ENCODE peak calls at places on chromosomes 2 and 18, in six cellular contexts. V is astrocyte, F is PC-9, Y is IMR-90, B is psoas muscle, S is adrenal gland. E is an unnamed sample. For H3K4me1, the result is how much of the 10 kb centered on the place peaks cover.

GRCh38 chr18:59123588-59124369 is 15.9 kb upstream of the SEC11C start:
- DNase-seq in V (peak), F (no peak), Y (peak), B (no peak), S (no peak), E (no peak)

GRCh38 chr2:149365826-149366583 is 35.6 kb downstream of the LYPD6 start:
- DNase-seq in V (peak), F (peak), Y (peak), B (no peak), S (no peak), E (no peak)

GRCh38 chr2:47891369-47892337 is 14.6 kb downstream of the FBXO11 start:
- DNase-seq in V (peak), F (no peak), Y (peak), B (no peak), S (no peak), E (no peak)

GRCh38 chr2:241378816-241379215 is 22.7 kb downstream of the FARP2 start:
- DNase-seq in V (peak), F (no peak), Y (peak), B (no peak), S (no peak), E (no peak)

GRCh38 chr18:10290244-10291240 is 163.9 kb upstream of the APCDD1 start:
- DNase-seq in V (no peak), F (no peak), Y (peak), B (no peak), S (no peak), E (no peak)

GRCh38 chr2:218002103-218002502 is 692 bp downstream of the TNS1 start:
- DNase-seq in V (no peak), F (no peak), Y (no peak), B (no peak), S (no peak), E (no peak)

GRCh38 chr2:208033701-208034502 is 8.6 kb upstream of the PLEKHM3 start:
- DNase-seq in V (peak), F (peak), Y (peak), B (no peak), S (peak), E (peak)

GRCh38 chr18:48725596-48725995 is 186.8 kb downstream of the CTIF start:
- DNase-seq in V (no peak), F (no peak), Y (no peak), B (no peak), S (no peak), E (no peak)

GRCh38 chr2:241508240-241508509 is 209 bp downstream of the STK25 start:
- DNase-seq in V (no peak), F (no peak), Y (no peak), B (no peak), S (no peak), E (no peak)

GRCh38 chr2:71333619-71334018 is 2.0 kb downstream of the ZNF638 start:
- DNase-seq in V (peak), F (no peak), Y (no peak), B (no peak), S (no peak), E (no peak)

GRCh38 chr2:25331686-25332365 is 9.9 kb downstream of the DNMT3A start:
- DNase-seq in V (no peak), F (no peak), Y (peak), B (peak), S (no peak), E (no peak)

GRCh38 chr2:113284481-113284880 is 5.8 kb upstream of the PAX8 start:
- DNase-seq in V (peak), F (no peak), Y (peak), B (no peak), S (no peak), E (no peak)

GRCh38 chr2:3738454-3738853 is 35.1 kb downstream of the DCDC2C start:
- DNase-seq in V (no peak), F (no peak), Y (peak), B (no peak), S (no peak), E (peak)

GRCh38 chr2:20432714-20433113 is 14.2 kb upstream of the RHOB start:
- DNase-seq in V (no peak), F (no peak), Y (no peak), B (no peak), S (no peak), E (no peak)

GRCh38 chr2:204274991-204275390 is 270.3 kb upstream of the PARD3B start:
- DNase-seq in V (no peak), F (no peak), Y (no peak), B (no peak), S (no peak), E (no peak)

GRCh38 chr2:118851650-118852049 is 4.2 kb upstream of the EN1 start:
- DNase-seq in V (no peak), F (no peak), Y (no peak), B (no peak), S (no peak), E (no peak)

GRCh38 chr18:12782521-12782920 is 79.7 kb downstream of the PSMG2 start:
- DNase-seq in V (no peak), F (no peak), Y (no peak), B (no peak), S (no peak), E (no peak)

GRCh38 chr2:18219676-18220075 is 340.8 kb downstream of the RDH14 start:
- DNase-seq in V (no peak), F (no peak), Y (peak), B (no peak), S (no peak), E (no peak)

GRCh38 chr2:211027976-211028375 is 471.6 kb downstream of the CPS1 start:
- DNase-seq in V (no peak), F (no peak), Y (no peak), B (no peak), S (no peak), E (no peak)

GRCh38 chr2:11496311-11496710 is 30.4 kb upstream of the E2F6 start:
- DNase-seq in V (no peak), F (no peak), Y (no peak), B (no peak), S (no peak), E (no peak)

GRCh38 chr2:44371445-44371844 is 9.7 kb downstream of the CAMKMT start:
- DNase-seq in V (no peak), F (no peak), Y (no peak), B (no peak), S (no peak), E (no peak)

GRCh38 chr18:58058720-58059119 is 14.7 kb downstream of the NEDD4L start:
- DNase-seq in V (peak), F (no peak), Y (peak), B (no peak), S (no peak), E (no peak)

GRCh38 chr2:174892546-174892945 is 112.6 kb downstream of the CHN1 start:
- DNase-seq in V (no peak), F (no peak), Y (no peak), B (no peak), S (no peak), E (no peak)

GRCh38 chr2:237011196-237011595 is 74.5 kb upstream of the COPS8 start:
- DNase-seq in V (peak), F (no peak), Y (peak), B (no peak), S (no peak), E (no peak)

GRCh38 chr2:186303091-186303490 is 183.0 kb upstream of the ZC3H15 start:
- DNase-seq in V (no peak), F (no peak), Y (no peak), B (no peak), S (no peak), E (no peak)

GRCh38 chr18:27226556-27227075 is 41.5 kb upstream of the CHST9 start:
- DNase-seq in V (no peak), F (no peak), Y (no peak), B (no peak), S (no peak), E (no peak)

GRCh38 chr18:6004683-6005082 is 109.4 kb upstream of the TMEM200C start:
- DNase-seq in V (no peak), F (no peak), Y (no peak), B (no peak), S (no peak), E (no peak)

GRCh38 chr18:62741118-62741566 is 25.8 kb downstream of the PHLPP1 start:
- DNase-seq in V (peak), F (peak), Y (peak), B (no peak), S (peak), E (peak)

GRCh38 chr18:79405019-79405780 is 9.5 kb downstream of the NFATC1 start:
- DNase-seq in V (no peak), F (no peak), Y (no peak), B (peak), S (no peak), E (no peak)

GRCh38 chr18:36735130-36735529 is 93.7 kb downstream of the TPGS2 start:
- DNase-seq in V (no peak), F (no peak), Y (no peak), B (no peak), S (no peak), E (no peak)

GRCh38 chr18:33596178-33596854 is 18.3 kb downstream of the ASXL3 start:
- DNase-seq in V (peak), F (no peak), Y (peak), B (no peak), S (no peak), E (no peak)

GRCh38 chr18:76354348-76354747 is 140.7 kb downstream of the ZNF516 start:
- DNase-seq in V (peak), F (no peak), Y (peak), B (no peak), S (no peak), E (no peak)

GRCh38 chr2:10026940-10027569 is 16.3 kb upstream of the KLF11 start:
- DNase-seq in V (no peak), F (no peak), Y (no peak), B (no peak), S (no peak), E (no peak)

GRCh38 chr2:156464106-156464505 is 27.9 kb downstream of the GPD2 start:
- DNase-seq in V (no peak), F (no peak), Y (peak), B (no peak), S (no peak), E (no peak)

GRCh38 chr2:26396734-26397298 is 4.9 kb upstream of the DRC1 start:
- DNase-seq in V (no peak), F (no peak), Y (no peak), B (no peak), S (no peak), E (no peak)

GRCh38 chr2:60840880-60841279 is 40.5 kb upstream of the REL start:
- DNase-seq in V (no peak), F (no peak), Y (no peak), B (no peak), S (no peak), E (no peak)
- H3K4me3 ChIP-seq in V (no peak), F (no peak), Y (no peak), B (no peak), S (no peak), E (no peak)

GRCh38 chr2:128277961-128278681 is 40.5 kb downstream of the HS6ST1 start:
- DNase-seq in V (no peak), F (no peak), Y (no peak), B (peak), S (peak), E (no peak)
- H3K4me1 ChIP-seq in V (under half), F (under half), Y (under half), B (under half), S (half or more), E (under half)

GRCh38 chr2:167749016-167749415 is 498.4 kb downstream of the STK39 start:
- DNase-seq in V (peak), F (no peak), Y (no peak), B (peak), S (no peak), E (no peak)
- TF ChIP-seq CTCF in V (no peak), F (no peak), Y (no peak), B (no peak), S (no peak), E (no peak)

GRCh38 chr18:32349728-32350395 is 120.8 kb downstream of the GAREM1 start:
- DNase-seq in V (peak), F (peak), Y (peak), B (no peak), S (peak), E (no peak)
- H3K4me3 ChIP-seq in V (peak), F (peak), Y (peak), B (peak), S (no peak), E (no peak)

DNA sequence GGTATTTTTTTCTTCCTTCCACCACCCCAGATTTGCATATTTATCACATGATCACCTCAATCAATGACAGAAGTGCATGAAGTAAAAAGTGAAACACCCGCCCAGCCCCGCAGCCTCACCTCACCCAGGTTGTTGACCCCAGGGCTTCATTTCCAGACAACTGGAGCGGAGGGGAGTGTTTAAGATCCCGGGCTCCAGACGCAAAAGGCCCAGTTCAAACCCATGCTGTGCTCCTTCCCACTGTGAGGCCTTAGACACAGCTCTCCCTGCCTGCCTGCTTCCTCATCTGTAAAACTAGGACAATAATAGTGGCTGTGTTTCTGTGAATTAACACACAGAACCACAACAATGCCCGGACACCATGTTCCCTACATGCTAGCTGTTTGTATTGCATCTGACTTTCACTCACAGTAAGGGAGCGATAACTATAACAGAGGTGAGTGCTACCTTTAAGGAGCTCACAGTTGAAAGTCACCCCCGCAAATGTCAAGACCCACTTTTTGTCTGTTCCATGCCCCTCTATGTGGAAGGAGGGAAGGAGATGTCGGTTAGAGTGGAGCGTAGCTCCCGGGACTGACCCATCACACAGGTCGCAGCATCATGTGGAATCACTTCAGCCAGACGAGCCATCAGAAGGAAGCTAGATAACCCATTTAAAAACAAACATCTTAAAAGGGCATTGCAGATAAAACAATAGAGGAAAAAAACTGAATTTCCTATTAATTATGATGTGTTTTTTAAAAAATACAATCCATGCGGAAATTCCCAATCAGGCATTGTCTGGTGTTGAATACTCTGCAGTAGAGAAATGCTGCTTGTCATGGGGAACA is 77.5 kb upstream of the DAPL1 start:
- DNase-seq in V (no peak), F (no peak), Y (no peak), B (no peak), S (peak), E (no peak)
- H3K4me1 ChIP-seq in V (under half), F (under half), Y (under half), B (under half), S (under half), E (under half)